ENCODE peak calls at places on chromosomes 16 and 17, in ten cellular contexts. X, N, H, S, F, W, Q, C, T and K are unnamed samples.

GRCh38 chr16:89198417-89199240 is 1.7 kb downstream of the SLC22A31 start:
- DNase-seq in H (no peak), Q (no peak), T (no peak), X (no peak), W (peak; percentile 43), F (no peak), N (no peak), S (no peak), C (no peak), K (peak; percentile 57)

GRCh38 chr17:38334480-38335364 is 9.0 kb downstream of the GPR179 start:
- DNase-seq in X (no peak), C (no peak), N (no peak), F (no peak), S (no peak), T (no peak), H (no peak), W (peak; percentile 49), Q (no peak), K (no peak)

GRCh38 chr16:27383511-27384243 is 18.3 kb upstream of the IL21R start:
- DNase-seq in C (no peak), F (no peak), N (no peak), S (no peak), W (peak; percentile 26), T (no peak), H (no peak), X (no peak), Q (no peak), K (no peak)

GRCh38 chr16:12157510-12158093 is 181.1 kb downstream of the SNX29 start:
- DNase-seq in X (no peak), H (peak; percentile 67), W (no peak), F (no peak), Q (no peak), N (no peak), C (no peak), S (no peak), T (no peak), K (peak; percentile 22)

GRCh38 chr16:1000608-1001007 is 19.0 kb downstream of the SOX8 start:
- DNase-seq in H (no peak), W (no peak), F (no peak), C (no peak), N (no peak), S (no peak), X (no peak), Q (no peak), T (no peak), K (no peak)

GRCh38 chr16:27642753-27643152 is 92.8 kb downstream of the KATNIP start:
- DNase-seq in C (no peak), W (peak; percentile 70), H (peak; percentile 21), Q (no peak), N (no peak), F (no peak), S (no peak), T (peak; percentile 51), X (no peak), K (peak; percentile 64)

GRCh38 chr16:86452451-86452850 is 57.9 kb upstream of the FOXF1 start:
- DNase-seq in Q (no peak), N (no peak), W (no peak), C (no peak), X (no peak), F (no peak), T (no peak), S (no peak), H (peak; percentile 68), K (no peak)

GRCh38 chr17:59428896-59429460 is 97.5 kb downstream of the YPEL2 start:
- DNase-seq in T (no peak), Q (no peak), S (no peak), W (no peak), N (no peak), F (no peak), H (no peak), C (no peak), X (no peak), K (no peak)

GRCh38 chr17:12438212-12438611 is 227.5 kb upstream of the MYOCD start:
- DNase-seq in S (no peak), F (no peak), X (no peak), T (no peak), C (no peak), H (no peak), W (no peak), N (no peak), Q (no peak), K (no peak)

GRCh38 chr16:64977211-64977920 is 144.5 kb downstream of the CDH11 start:
- DNase-seq in F (no peak), T (no peak), X (no peak), N (no peak), W (no peak), Q (no peak), H (no peak), S (no peak), C (no peak), K (no peak)

GRCh38 chr16:87581867-87582220 is 20.5 kb upstream of the JPH3 start:
- DNase-seq in C (peak; percentile 94), S (peak; percentile 7), H (peak; percentile 98), Q (peak; percentile 60), X (no peak), W (no peak), N (no peak), T (no peak), F (peak; percentile 56), K (peak; percentile 63)

GRCh38 chr16:6682142-6682811 is 650.4 kb upstream of the RBFOX1 start:
- DNase-seq in N (no peak), W (peak; percentile 92), Q (peak; percentile 26), X (no peak), F (peak; percentile 49), S (no peak), T (peak; percentile 82), H (no peak), C (no peak), K (peak; percentile 47)

GRCh38 chr16:83433201-83433600 is 374.6 kb upstream of the HSBP1 start:
- DNase-seq in X (no peak), W (no peak), T (no peak), S (no peak), Q (no peak), C (no peak), H (no peak), N (no peak), F (no peak), K (no peak)

GRCh38 chr17:33012522-33013033 is 20.9 kb downstream of the SPACA3 start:
- DNase-seq in F (no peak), C (no peak), Q (no peak), W (peak; percentile 54), T (no peak), S (no peak), N (no peak), X (no peak), H (peak; percentile 98), K (no peak)

GRCh38 chr17:40110026-40110425 is 9.6 kb upstream of the NR1D1 start:
- DNase-seq in N (no peak), W (peak; percentile 71), F (no peak), C (no peak), H (no peak), X (no peak), S (no peak), Q (no peak), T (peak; percentile 89), K (no peak)

GRCh38 chr16:16183562-16183961 is 39.7 kb downstream of the ABCC6 start:
- DNase-seq in T (peak; percentile 41), N (no peak), C (no peak), X (no peak), F (no peak), Q (no peak), S (no peak), H (no peak), W (peak; percentile 73), K (no peak)

GRCh38 chr17:38912221-38912813 is 13.1 kb upstream of the LASP1NB start:
- DNase-seq in X (no peak), C (peak; percentile 90), N (no peak), Q (peak; percentile 50), S (no peak), F (peak; percentile 95), W (peak; percentile 40), T (no peak), H (no peak), K (no peak)

GRCh38 chr17:7789131-7789530 is 44.9 kb upstream of the KDM6B start:
- DNase-seq in X (no peak), Q (no peak), W (no peak), S (no peak), N (no peak), H (no peak), T (no peak), F (no peak), C (no peak), K (no peak)

GRCh38 chr16:16000685-16001084 is 51.3 kb downstream of the ABCC1 start:
- DNase-seq in H (no peak), F (no peak), S (no peak), Q (no peak), X (no peak), W (no peak), N (no peak), T (no peak), C (no peak), K (no peak)

GRCh38 chr17:2384439-2385127 is 16.3 kb downstream of the MNT start:
- DNase-seq in H (no peak), W (no peak), C (no peak), Q (no peak), X (no peak), T (no peak), F (no peak), N (no peak), S (no peak), K (no peak)
- H3K4me1 ChIP-seq in H (peaks cover 2% of the 10 kb centered on the region), W (peaks cover 3% of the 10 kb centered on the region), C (peaks cover 10% of the 10 kb centered on the region), Q (peaks cover 17% of the 10 kb centered on the region), X (peaks cover 12% of the 10 kb centered on the region), T (peaks cover 11% of the 10 kb centered on the region), F (peaks cover 19% of the 10 kb centered on the region), N (no peaks in the 10 kb centered on the region), S (peaks cover 66% of the 10 kb centered on the region), K (peaks cover 15% of the 10 kb centered on the region)

DNA sequence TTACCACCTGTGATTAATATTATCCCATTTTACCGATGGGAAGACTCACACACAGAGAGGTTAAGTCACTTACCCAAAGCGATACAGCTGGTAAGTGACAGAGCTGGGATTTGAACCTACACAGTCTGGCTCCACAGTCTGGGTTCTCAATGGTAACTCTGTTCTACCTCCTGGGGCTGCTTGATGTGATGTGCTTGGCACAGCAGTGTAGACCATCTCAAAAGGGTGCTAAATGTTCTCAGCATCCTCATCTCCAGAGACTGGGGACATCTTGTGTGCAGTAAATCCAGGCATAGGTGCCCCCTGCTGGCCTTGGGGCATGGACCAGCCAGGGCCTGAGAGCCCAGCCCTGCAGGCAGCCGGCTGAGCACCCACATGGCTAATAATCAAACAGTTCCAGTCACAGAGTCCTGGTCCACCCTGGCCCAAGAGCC is 15.4 kb upstream of the KATNB1 start:
- DNase-seq in X (peak; percentile 35), H (peak; percentile 50), S (no peak), N (peak; percentile 23), T (peak; percentile 63), Q (peak; percentile 48), C (no peak), F (peak; percentile 89), W (peak; percentile 82), K (peak; percentile 48)
- H3K27ac ChIP-seq in X (no peak overlapping the region), H (no peak overlapping the region), S (no peak overlapping the region), N (no peak overlapping the region), T (no peak overlapping the region), Q (no peak overlapping the region), C (no peak overlapping the region), F (no peak overlapping the region), W (no peak overlapping the region), K (no peak overlapping the region)

GRCh38 chr17:28575126-28575795 is 1.4 kb downstream of the ALDOC start:
- DNase-seq in T (peak; percentile 17), Q (no peak), H (no peak), F (no peak), W (peak; percentile 69), S (no peak), X (no peak), C (no peak), N (no peak), K (no peak)
- H3K4me3 ChIP-seq in T (no peak overlapping the region), Q (no peak overlapping the region), H (no peak overlapping the region), F (no peak overlapping the region), W (no peak overlapping the region), S (no peak overlapping the region), X (no peak overlapping the region), C (no peak overlapping the region), N (no peak overlapping the region), K (no peak overlapping the region)

GRCh38 chr17:14134456-14134855 is 65.2 kb downstream of the COX10 start:
- DNase-seq in T (no peak), Q (no peak), C (no peak), W (no peak), X (no peak), F (no peak), S (no peak), N (no peak), H (no peak), K (no peak)
- H3K4me1 ChIP-seq in T (peaks cover 15% of the 10 kb centered on the region), Q (peaks cover 15% of the 10 kb centered on the region), C (no peaks in the 10 kb centered on the region), W (no peaks in the 10 kb centered on the region), X (no peaks in the 10 kb centered on the region), F (no peaks in the 10 kb centered on the region), S (no peaks in the 10 kb centered on the region), N (peaks cover 5% of the 10 kb centered on the region), H (no peaks in the 10 kb centered on the region), K (peaks cover 8% of the 10 kb centered on the region)